ENCODE peak calls at places on chromosomes 6 and 20, in five cellular contexts. I, F, M, Z and R are unnamed samples.

GRCh38 chr6:28940859-28941680 is 17.3 kb upstream of the TRIM27 start:
- DNase-seq in F (peak), I (peak), M (peak), Z (peak), R (peak)

GRCh38 chr6:113843500-113844068 is 13.6 kb upstream of the MARCKS start:
- DNase-seq in Z (peak), F (no peak), M (no peak), I (no peak), R (no peak)

GRCh38 chr6:137655291-137655690 is 161.1 kb upstream of the OLIG3 start:
- DNase-seq in I (no peak), Z (no peak), M (no peak), F (no peak), R (no peak)

GRCh38 chr6:40953486-40953885 is 85.5 kb downstream of the UNC5CL start:
- DNase-seq in M (peak), Z (no peak), I (no peak), F (no peak), R (no peak)

GRCh38 chr20:20134941-20135572 is 82.7 kb downstream of the CFAP61 start:
- DNase-seq in M (no peak), F (no peak), Z (peak), I (no peak), R (no peak)

GRCh38 chr6:167212716-167213011 is 54.9 kb upstream of the GPR31 start:
- DNase-seq in M (no peak), Z (no peak), F (no peak), I (no peak), R (no peak)

GRCh38 chr20:62712606-62713005 is 4.0 kb downstream of the NTSR1 start:
- DNase-seq in I (no peak), M (no peak), Z (no peak), F (no peak), R (no peak)

GRCh38 chr6:134196568-134197301 is 121.2 kb downstream of the SGK1 start:
- DNase-seq in F (no peak), I (no peak), M (no peak), Z (no peak), R (no peak)

GRCh38 chr6:33297956-33298772 is 578 bp downstream of the RGL2 start:
- DNase-seq in I (peak), M (peak), F (no peak), Z (peak), R (peak)

GRCh38 chr20:56646599-56646998 is 17.5 kb downstream of the TFAP2C start:
- DNase-seq in Z (no peak), F (no peak), I (no peak), M (no peak), R (no peak)

GRCh38 chr20:6866741-6867140 is 99.3 kb downstream of the BMP2 start:
- DNase-seq in Z (no peak), F (no peak), I (no peak), M (no peak), R (no peak)

GRCh38 chr20:36821964-36822437 is 48.4 kb upstream of the DSN1 start:
- DNase-seq in F (no peak), I (no peak), M (peak), Z (peak), R (no peak)

GRCh38 chr20:373171-373890 is 7.2 kb upstream of the TRIB3 start:
- DNase-seq in F (no peak), M (peak), Z (peak), I (peak), R (peak)

GRCh38 chr20:57388953-57389694 is 2.1 kb upstream of the RBM38 start:
- DNase-seq in F (peak), I (peak), M (peak), Z (peak), R (no peak)

GRCh38 chr20:46343358-46344357 is 35.4 kb upstream of the CDH22 start:
- DNase-seq in I (no peak), Z (no peak), M (no peak), F (no peak), R (no peak)

GRCh38 chr6:47195251-47195650 is 114.5 kb downstream of the TNFRSF21 start:
- DNase-seq in M (no peak), F (peak), Z (no peak), I (no peak), R (no peak)

GRCh38 chr6:88725111-88725711 is 238.2 kb downstream of the RNGTT start:
- DNase-seq in M (no peak), F (peak), Z (peak), I (peak), R (peak)

GRCh38 chr20:24648919-24649318 is 179.5 kb downstream of the SYNDIG1 start:
- DNase-seq in I (no peak), Z (no peak), M (no peak), F (no peak), R (no peak)

GRCh38 chr6:39309942-39310531 is 4.2 kb downstream of the KCNK17 start:
- DNase-seq in F (peak), I (peak), Z (peak), M (peak), R (peak)

GRCh38 chr6:28885149-28885738 is 38.5 kb downstream of the TRIM27 start:
- DNase-seq in Z (no peak), I (no peak), F (no peak), M (no peak), R (no peak)

GRCh38 chr6:140572129-140572528 is 1197.7 kb upstream of the CITED2 start:
- DNase-seq in F (no peak), Z (no peak), I (peak), M (peak), R (peak)

GRCh38 chr20:35871311-35871771 is 83.0 kb downstream of the SCAND1 start:
- DNase-seq in Z (no peak), F (peak), I (peak), M (peak), R (peak)

GRCh38 chr6:125747589-125748533 is 1.6 kb upstream of the HEY2 start:
- DNase-seq in M (peak), I (peak), Z (peak), F (peak), R (no peak)

GRCh38 chr6:157054531-157054979 is 268.8 kb downstream of the TMEM242 start:
- DNase-seq in F (no peak), Z (no peak), M (no peak), I (no peak), R (no peak)

GRCh38 chr20:19427480-19427879 is 215.0 kb downstream of the SLC24A3 start:
- DNase-seq in F (no peak), Z (peak), M (no peak), I (no peak), R (no peak)

GRCh38 chr6:28978959-28979561 is 26.1 kb downstream of the ZNF311 start:
- DNase-seq in Z (no peak), I (no peak), M (no peak), F (no peak), R (no peak)

GRCh38 chr6:159128978-159129377 is 40.2 kb upstream of the FNDC1 start:
- DNase-seq in F (no peak), Z (no peak), M (no peak), I (no peak), R (no peak)

GRCh38 chr20:48471734-48472408 is 355.9 kb downstream of the PREX1 start:
- DNase-seq in F (no peak), Z (no peak), I (no peak), M (no peak), R (peak)

GRCh38 chr6:136284909-136285308 is 4.7 kb downstream of the BCLAF1 start:
- DNase-seq in Z (peak), I (peak), F (no peak), M (peak), R (peak)

GRCh38 chr6:105810105-105810921 is 275.8 kb upstream of the PRDM1 start:
- DNase-seq in I (peak), M (peak), F (peak), Z (peak), R (peak)

GRCh38 chr6:105901583-105901982 is 184.6 kb upstream of the PRDM1 start:
- DNase-seq in Z (no peak), I (no peak), M (no peak), F (no peak), R (no peak)

GRCh38 chr6:77034161-77034560 is 429.1 kb downstream of the HTR1B start:
- DNase-seq in F (no peak), Z (peak), I (peak), M (peak), R (peak)

GRCh38 chr20:57650756-57651483 is 30.7 kb upstream of the ZBP1 start:
- DNase-seq in F (no peak), Z (no peak), I (no peak), M (no peak), R (no peak)

GRCh38 chr6:40342674-40343230 is 244.4 kb downstream of the LRFN2 start:
- DNase-seq in F (no peak), M (no peak), Z (no peak), I (no peak), R (no peak)